ENCODE peak calls at places on chromosome 1, in five cellular contexts. A is HCT116, S is adipocyte, F is colonic mucosa, K is lung. L is an unnamed sample. For H3K4me1 and H3K9me3, the result is how much of the 10 kb centered on the place peaks cover.

GRCh38 chr1:27342391-27342777 is 562 bp downstream of the SYTL1 start:
- DNase-seq in A (no peak), S (no peak), F (no peak), K (no peak), L (no peak)

GRCh38 chr1:100463809-100464424 is 74.0 kb upstream of the GPR88 start:
- DNase-seq in A (peak), S (peak), F (peak), K (peak), L (no peak)

GRCh38 chr1:46742069-46742468 is 23.2 kb upstream of the EFCAB14 start:
- DNase-seq in A (no peak), S (no peak), F (no peak), K (no peak), L (no peak)

GRCh38 chr1:174194451-174194850 is 35.1 kb downstream of the RABGAP1L start:
- DNase-seq in A (no peak), S (no peak), F (no peak), K (no peak), L (no peak)

GRCh38 chr1:203153989-203154821 is 21.4 kb downstream of the MYBPH start:
- DNase-seq in A (no peak), S (peak), F (no peak), K (no peak), L (no peak)

GRCh38 chr1:7525664-7526063 is 245.4 kb upstream of the VAMP3 start:
- DNase-seq in A (no peak), S (no peak), F (no peak), K (no peak), L (no peak)

GRCh38 chr1:241591317-241591716 is 48.9 kb downstream of the CHML start:
- DNase-seq in A (no peak), S (peak), F (no peak), K (no peak), L (no peak)

GRCh38 chr1:196070940-196071339 is 537.3 kb downstream of the KCNT2 start:
- DNase-seq in A (no peak), S (peak), F (no peak), K (no peak), L (no peak)

GRCh38 chr1:146036241-146036989 is 14.9 kb upstream of the HJV start:
- DNase-seq in A (no peak), S (peak), F (no peak), K (no peak), L (no peak)

GRCh38 chr1:9058465-9058864 is 11.0 kb downstream of the SLC2A5 start:
- DNase-seq in A (no peak), S (peak), F (no peak), K (no peak), L (no peak)

DNA sequence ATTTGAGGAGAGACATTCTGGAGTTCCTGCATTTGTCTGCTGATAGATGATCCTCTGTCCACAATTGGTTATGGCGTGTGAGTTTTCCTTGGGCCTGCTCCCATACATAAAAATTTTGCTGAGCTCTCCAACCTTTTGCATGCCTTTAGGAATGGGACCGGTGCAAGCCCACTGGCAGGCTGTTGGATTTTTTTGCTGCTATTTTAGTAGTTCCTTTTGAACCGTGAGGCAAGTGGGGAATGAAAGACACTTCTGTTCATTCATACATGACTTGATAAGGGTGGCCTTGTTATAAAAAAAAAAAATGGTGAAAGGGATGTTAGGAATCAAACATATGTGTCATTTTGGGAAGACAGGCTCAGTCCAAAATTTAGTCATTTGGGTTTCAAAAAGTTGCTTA is 52.1 kb downstream of the NR5A2 start:
- DNase-seq in A (no peak), S (no peak), F (no peak), K (no peak), L (no peak)
- H3K4me1 ChIP-seq in A (under half), S (under half), F (under half), K (under half), L (under half)

GRCh38 chr1:89672489-89673183 is 39.7 kb downstream of the LRRC8C start:
- DNase-seq in A (no peak), S (peak), F (no peak), K (no peak), L (no peak)
- H3K9me3 ChIP-seq in A (under half), S (under half), F (under half), K (under half), L (under half)

DNA sequence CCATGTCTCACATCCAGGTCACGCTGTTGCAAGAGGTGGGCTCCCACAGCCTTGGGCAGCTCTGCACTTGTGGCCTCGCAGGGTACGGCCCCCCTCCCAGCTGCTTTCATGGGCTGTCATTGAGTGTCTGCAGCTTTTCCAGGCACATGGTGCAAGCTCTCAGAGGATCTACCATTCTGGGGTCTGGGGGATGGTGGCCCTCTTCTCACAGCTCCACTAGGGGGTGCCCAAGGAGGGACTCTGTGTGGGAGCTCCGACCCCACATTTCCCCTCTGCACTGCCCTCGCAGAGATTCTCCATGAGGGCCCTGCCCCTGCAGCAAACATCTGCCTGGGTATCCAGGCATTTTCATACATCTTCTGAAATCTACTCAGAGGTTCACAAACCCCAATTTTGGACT is 219.4 kb downstream of the LRRC7 start:
- DNase-seq in A (no peak), S (no peak), F (no peak), K (no peak), L (no peak)
- H3K4me1 ChIP-seq in A (under half), S (under half), F (under half), K (under half), L (under half)

GRCh38 chr1:244988521-244988920 is 124.2 kb upstream of the HNRNPU start:
- DNase-seq in A (no peak), S (no peak), F (no peak), K (no peak), L (no peak)

GRCh38 chr1:244998717-244999346 is 134.5 kb upstream of the HNRNPU start:
- DNase-seq in A (no peak), S (no peak), F (no peak), K (no peak), L (no peak)

GRCh38 chr1:244995602-244996400 is 131.5 kb upstream of the HNRNPU start:
- DNase-seq in A (no peak), S (no peak), F (no peak), K (no peak), L (no peak)

GRCh38 chr1:244989813-244990212 is 125.5 kb upstream of the HNRNPU start:
- DNase-seq in A (no peak), S (peak), F (no peak), K (no peak), L (no peak)

GRCh38 chr1:244992833-244993232 is 128.5 kb upstream of the HNRNPU start:
- DNase-seq in A (no peak), S (no peak), F (no peak), K (no peak), L (no peak)
- H3K9me3 ChIP-seq in A (under half), S (under half), F (under half), K (under half), L (under half)

L was measured in naive thymus-derived CD4-positive, alpha-beta T cell.